ENCODE peak calls at places on chromosomes 7 and 10, in nine cellular contexts. F is NB4, Q is A549, E is HCT116, S is H1, I is SK-N-SH, G is HepG2, A is WTC11, U is GM12878. V is an unnamed sample.

GRCh38 chr7:55271069-55271468 is 94.1 kb upstream of the LANCL2 start:
- DNase-seq in F (peak), Q (no peak), E (no peak), S (no peak), I (no peak), G (no peak), A (no peak), U (no peak), V (no peak)

GRCh38 chr7:50782376-50783208 is at the start of gene GRB10:
- DNase-seq in F (no peak), Q (no peak), E (no peak), S (peak), I (peak), G (no peak), A (peak), U (no peak), V (peak)

GRCh38 chr10:33799281-33799943 is 464.9 kb upstream of the NRP1 start:
- DNase-seq in F (no peak), Q (no peak), E (no peak), S (no peak), I (no peak), G (peak), A (no peak), U (no peak), V (no peak)

GRCh38 chr7:131546126-131546525 is 10.3 kb downstream of the PODXL start:
- DNase-seq in F (no peak), Q (no peak), E (no peak), S (no peak), I (no peak), G (peak), A (no peak), U (no peak), V (peak)

GRCh38 chr10:4661572-4662255 is 164.3 kb upstream of the AKR1E2 start:
- DNase-seq in F (peak), Q (no peak), E (no peak), S (no peak), I (no peak), G (peak), A (no peak), U (no peak), V (no peak)

GRCh38 chr7:78099715-78100477 is 301.3 kb downstream of the PHTF2 start:
- DNase-seq in F (no peak), Q (no peak), E (no peak), S (no peak), I (no peak), G (no peak), A (no peak), U (no peak), V (peak)

GRCh38 chr10:15209827-15210509 is 41.5 kb upstream of the NMT2 start:
- DNase-seq in F (peak), Q (peak), E (peak), S (peak), I (peak), G (peak), A (peak), U (peak), V (peak)

GRCh38 chr10:23695825-23696420 is 257.0 kb downstream of the OTUD1 start:
- DNase-seq in F (no peak), Q (no peak), E (no peak), S (peak), I (peak), G (no peak), A (peak), U (no peak), V (no peak)

GRCh38 chr7:26291699-26292538 is at the start of gene SNX10:
- DNase-seq in F (peak), Q (peak), E (peak), S (peak), I (peak), G (peak), A (peak), U (no peak), V (no peak)

GRCh38 chr7:99558306-99559275 is at the start of gene ZNF655:
- DNase-seq in F (peak), Q (peak), E (peak), S (peak), I (peak), G (peak), A (peak), U (peak), V (peak)

GRCh38 chr10:63197304-63198092 is 64.4 kb downstream of the NRBF2 start:
- DNase-seq in F (no peak), Q (no peak), E (no peak), S (no peak), I (no peak), G (no peak), A (no peak), U (no peak), V (no peak)

GRCh38 chr7:154579711-154580110 is 423.2 kb downstream of the PAXIP1 start:
- DNase-seq in F (no peak), Q (no peak), E (no peak), S (no peak), I (no peak), G (no peak), A (no peak), U (no peak), V (no peak)

GRCh38 chr10:12417341-12417740 is 68.0 kb downstream of the CAMK1D start:
- DNase-seq in F (no peak), Q (no peak), E (no peak), S (no peak), I (no peak), G (no peak), A (no peak), U (no peak), V (no peak)

GRCh38 chr10:91838199-91838598 is 40.0 kb downstream of the TNKS2 start:
- DNase-seq in F (no peak), Q (no peak), E (no peak), S (no peak), I (peak), G (no peak), A (no peak), U (no peak), V (no peak)

GRCh38 chr10:131692176-131692575 is 208.6 kb upstream of the PPP2R2D start:
- DNase-seq in F (no peak), Q (no peak), E (no peak), S (no peak), I (no peak), G (no peak), A (no peak), U (no peak), V (no peak)

GRCh38 chr10:1434202-1434601 is 303.1 kb downstream of the ADARB2 start:
- DNase-seq in F (no peak), Q (no peak), E (no peak), S (no peak), I (no peak), G (no peak), A (peak), U (no peak), V (no peak)

GRCh38 chr10:133385214-133385613 is 6.2 kb downstream of the PAOX start:
- DNase-seq in F (no peak), Q (no peak), E (no peak), S (no peak), I (no peak), G (no peak), A (no peak), U (no peak), V (no peak)

GRCh38 chr10:24513155-24513554 is 210.5 kb downstream of the ARHGAP21 start:
- DNase-seq in F (peak), Q (no peak), E (no peak), S (peak), I (no peak), G (no peak), A (peak), U (no peak), V (no peak)

GRCh38 chr7:2709553-2710165 is 21.7 kb downstream of the AMZ1 start:
- DNase-seq in F (peak), Q (peak), E (peak), S (peak), I (peak), G (peak), A (peak), U (peak), V (peak)

GRCh38 chr7:133230591-133231194 is 22.2 kb upstream of the EXOC4 start:
- DNase-seq in F (peak), Q (peak), E (peak), S (peak), I (peak), G (peak), A (peak), U (no peak), V (peak)

GRCh38 chr7:136071106-136071505 is 93.9 kb upstream of the MTPN start:
- DNase-seq in F (no peak), Q (no peak), E (no peak), S (no peak), I (no peak), G (no peak), A (no peak), U (no peak), V (no peak)

GRCh38 chr10:29324220-29324831 is 35.5 kb downstream of the LYZL1 start:
- DNase-seq in F (no peak), Q (no peak), E (no peak), S (no peak), I (no peak), G (peak), A (no peak), U (no peak), V (no peak)

GRCh38 chr7:130151591-130152269 is 53.5 kb downstream of the TMEM209 start:
- DNase-seq in F (peak), Q (no peak), E (no peak), S (no peak), I (no peak), G (no peak), A (no peak), U (no peak), V (no peak)

GRCh38 chr10:4266387-4267083 is 481.5 kb upstream of the KLF6 start:
- DNase-seq in F (peak), Q (no peak), E (no peak), S (no peak), I (no peak), G (no peak), A (no peak), U (no peak), V (peak)

GRCh38 chr7:57437581-57437980 is 12.4 kb upstream of the ZNF716 start:
- DNase-seq in F (no peak), Q (no peak), E (no peak), S (no peak), I (no peak), G (no peak), A (no peak), U (no peak), V (no peak)

GRCh38 chr10:96586419-96587254 is at the start of gene TM9SF3:
- DNase-seq in F (peak), Q (peak), E (peak), S (peak), I (peak), G (peak), A (peak), U (no peak), V (peak)

GRCh38 chr7:1966631-1967200 is 266.0 kb downstream of the MAD1L1 start:
- DNase-seq in F (no peak), Q (no peak), E (no peak), S (no peak), I (no peak), G (no peak), A (no peak), U (no peak), V (no peak)

GRCh38 chr10:123109466-123109865 is 26.3 kb upstream of the HMX3 start:
- DNase-seq in F (no peak), Q (no peak), E (no peak), S (no peak), I (no peak), G (no peak), A (no peak), U (no peak), V (no peak)

GRCh38 chr10:17005621-17006566 is 123.7 kb downstream of the CUBN start:
- DNase-seq in F (no peak), Q (no peak), E (no peak), S (peak), I (no peak), G (no peak), A (no peak), U (no peak), V (no peak)

GRCh38 chr10:68106656-68107055 is 2.6 kb upstream of the MYPN start:
- DNase-seq in F (no peak), Q (no peak), E (no peak), S (no peak), I (no peak), G (no peak), A (no peak), U (no peak), V (no peak)

DNA sequence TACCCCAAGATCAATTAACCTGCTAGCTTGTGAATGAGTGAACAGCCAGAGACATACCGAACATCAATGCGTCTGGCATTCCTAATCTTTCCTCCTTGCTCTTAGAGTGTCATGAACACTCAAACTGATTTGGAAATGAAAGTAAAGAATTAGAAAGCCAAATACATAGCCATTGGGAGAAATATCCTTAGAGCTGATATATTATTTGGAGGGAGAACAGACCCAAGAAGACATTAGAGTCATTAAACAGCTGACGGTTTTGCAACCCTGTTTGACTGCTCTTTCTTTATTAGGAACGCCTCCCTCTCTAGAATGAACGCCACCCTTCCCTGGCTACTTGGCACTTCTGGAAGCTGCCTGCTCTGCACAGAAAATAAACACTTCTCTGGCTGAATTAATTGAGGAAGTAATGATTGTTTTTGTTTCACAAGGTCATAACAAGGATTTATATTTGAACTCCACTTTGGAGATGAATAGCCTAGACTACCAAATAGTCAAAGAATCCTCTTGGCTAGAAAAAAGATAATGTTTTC is 42.8 kb downstream of the CTTNBP2 start:
- DNase-seq in F (no peak), Q (no peak), E (no peak), S (no peak), I (no peak), G (no peak), A (no peak), U (no peak), V (no peak)
- TF ChIP-seq MAX in F (no peak), Q (no peak), E (no peak), S (no peak), I (no peak), G (no peak), A (no peak), U (no peak), V (no peak)

GRCh38 chr7:17368856-17369520 is 70.5 kb downstream of the AHR start:
- DNase-seq in F (peak), Q (no peak), E (no peak), S (no peak), I (no peak), G (no peak), A (no peak), U (no peak), V (no peak)

GRCh38 chr7:17369686-17370426 is 71.4 kb downstream of the AHR start:
- DNase-seq in F (peak), Q (peak), E (no peak), S (no peak), I (no peak), G (peak), A (no peak), U (no peak), V (no peak)

GRCh38 chr7:17374157-17374556 is 75.7 kb downstream of the AHR start:
- DNase-seq in F (no peak), Q (no peak), E (no peak), S (no peak), I (no peak), G (no peak), A (no peak), U (no peak), V (no peak)

GRCh38 chr7:17371656-17372524 is 73.4 kb downstream of the AHR start:
- DNase-seq in F (peak), Q (peak), E (peak), S (no peak), I (no peak), G (peak), A (no peak), U (no peak), V (peak)

GRCh38 chr7:17370901-17371550 is 72.6 kb downstream of the AHR start:
- DNase-seq in F (peak), Q (peak), E (no peak), S (no peak), I (no peak), G (no peak), A (no peak), U (no peak), V (peak)
- TF ChIP-seq MAX in F (no peak), Q (no peak), E (no peak), S (no peak), I (no peak), G (no peak), A (no peak), U (no peak), V (no peak)

GRCh38 chr7:450741-451140 is 68.9 kb downstream of the PDGFA start:
- DNase-seq in F (no peak), Q (no peak), E (no peak), S (no peak), I (no peak), G (no peak), A (no peak), U (no peak), V (no peak)
- TF ChIP-seq MAX in F (no peak), Q (no peak), E (no peak), S (no peak), I (no peak), G (no peak), A (no peak), U (no peak), V (no peak)

DNA sequence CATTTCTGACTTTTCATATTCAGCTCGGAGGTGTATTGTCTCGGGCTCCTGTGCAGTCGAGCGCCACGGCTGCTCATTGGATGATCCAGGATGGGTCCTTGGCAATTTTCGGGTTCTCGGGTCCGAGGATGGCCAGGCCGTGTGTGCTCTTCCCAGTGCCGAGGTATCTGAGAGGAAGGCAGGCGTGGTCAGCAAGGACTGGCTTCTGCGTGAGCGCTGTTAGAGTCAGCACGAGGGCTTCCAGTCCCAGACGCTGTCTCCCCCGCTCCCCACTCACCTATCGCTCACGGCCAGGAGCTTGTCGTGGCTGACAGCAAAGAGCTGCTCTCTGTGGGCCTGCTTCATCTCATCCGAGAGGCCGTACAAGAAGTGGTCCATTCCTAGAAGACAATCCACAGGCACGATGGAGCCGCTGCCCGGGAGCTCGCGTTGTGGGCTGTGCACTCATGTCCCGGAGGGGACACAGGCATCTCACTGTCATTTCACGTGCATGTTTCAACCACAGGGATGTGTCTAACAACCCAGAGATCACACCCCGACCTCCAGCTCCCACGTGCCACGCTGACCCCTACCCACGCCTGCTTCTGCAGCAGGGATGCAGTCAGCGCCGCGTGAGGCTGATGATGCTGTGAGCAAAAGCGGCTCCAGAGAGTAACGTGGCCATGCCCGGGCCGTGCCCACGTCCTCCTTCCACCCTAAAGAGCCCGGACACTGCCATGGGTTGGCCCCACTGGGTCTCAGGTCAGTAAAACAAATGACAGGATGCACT is 34.4 kb downstream of the PITRM1 start:
- DNase-seq in F (no peak), Q (no peak), E (no peak), S (no peak), I (no peak), G (no peak), A (no peak), U (no peak), V (no peak)
- TF ChIP-seq MAX in F (no peak), Q (no peak), E (no peak), S (no peak), I (no peak), G (no peak), A (no peak), U (no peak), V (no peak)

GRCh38 chr10:43854042-43854441 is 205.4 kb upstream of the ZNF32 start:
- DNase-seq in F (no peak), Q (no peak), E (peak), S (peak), I (no peak), G (peak), A (no peak), U (no peak), V (no peak)
- TF ChIP-seq MAX in F (no peak), Q (no peak), E (peak), S (no peak), I (no peak), G (no peak), A (no peak), U (no peak), V (no peak)

DNA sequence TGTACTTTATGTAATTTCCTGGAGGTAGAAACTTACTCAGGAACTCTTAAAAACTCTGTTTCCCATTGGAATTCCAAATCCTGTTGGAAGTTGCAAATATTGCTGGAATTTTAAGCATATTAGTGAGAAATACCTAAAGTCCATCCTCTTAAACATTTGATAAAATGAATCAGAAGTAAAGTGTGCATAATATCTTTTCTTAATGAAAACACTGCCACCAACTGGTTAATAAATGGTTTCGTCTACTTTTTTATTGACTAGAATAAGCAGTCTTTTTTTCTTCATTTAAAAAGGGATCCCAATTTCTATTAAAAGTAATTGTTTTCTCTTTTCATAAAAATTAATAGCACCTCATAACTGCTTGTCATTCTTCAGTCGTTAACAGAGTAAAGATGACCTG is 28.3 kb downstream of the NPS start:
- DNase-seq in F (peak), Q (no peak), E (no peak), S (no peak), I (peak), G (no peak), A (no peak), U (no peak), V (no peak)
- TF ChIP-seq MAX in F (no peak), Q (no peak), E (no peak), S (no peak), I (no peak), G (no peak), A (no peak), U (no peak), V (no peak)

V was measured in endothelial cell of umbilical vein.